ENCODE peak calls at places on chromosomes 3 and 15, in five cellular contexts. O is hippocampal formation; X is NCI-H1436; H is CD8-positive, alpha-beta memory T cell; Z is KBM-7. D is an unnamed sample.

GRCh38 chr15:68479406-68479805 is 47.4 kb upstream of the ITGA11 start:
- DNase-seq in O (no peak), X (no peak), H (no peak), Z (no peak), D (no peak)

GRCh38 chr3:130395331-130395730 is 49.9 kb downstream of the COL6A5 start:
- DNase-seq in O (no peak), X (no peak), H (no peak), Z (no peak), D (no peak)

GRCh38 chr15:52100807-52101206 is 11.8 kb downstream of the BCL2L10 start:
- DNase-seq in O (no peak), X (no peak), H (no peak), Z (no peak), D (no peak)

GRCh38 chr3:46950661-46951241 is 25.8 kb downstream of the CCDC12 start:
- DNase-seq in O (no peak), X (no peak), H (no peak), Z (no peak), D (no peak)

GRCh38 chr3:101950510-101950909 is 101.2 kb downstream of the NFKBIZ start:
- DNase-seq in O (no peak), X (no peak), H (no peak), Z (no peak), D (no peak)

GRCh38 chr15:48855501-48856440 is 22.2 kb upstream of the EID1 start:
- DNase-seq in O (peak; percentile 17), X (no peak), H (no peak), Z (peak; percentile 47), D (no peak)

GRCh38 chr3:34731879-34732278 is 907.4 kb upstream of the ARPP21 start:
- DNase-seq in O (no peak), X (no peak), H (no peak), Z (no peak), D (no peak)

GRCh38 chr3:165827233-165827632 is 10.0 kb downstream of the BCHE start:
- DNase-seq in O (no peak), X (no peak), H (no peak), Z (no peak), D (no peak)

GRCh38 chr3:120506828-120507774 is 56.3 kb upstream of the FSTL1 start:
- DNase-seq in O (peak; percentile 10), X (peak; percentile 15), H (no peak), Z (peak; percentile 82), D (no peak)

GRCh38 chr3:193011956-193012355 is 94.3 kb upstream of the MB21D2 start:
- DNase-seq in O (no peak), X (no peak), H (no peak), Z (no peak), D (no peak)

GRCh38 chr15:28079313-28079969 is 19.7 kb downstream of the OCA2 start:
- DNase-seq in O (no peak), X (no peak), H (no peak), Z (no peak), D (no peak)

GRCh38 chr3:39499651-39500273 is 32.3 kb downstream of the MOBP start:
- DNase-seq in O (no peak), X (no peak), H (no peak), Z (no peak), D (no peak)

GRCh38 chr3:16114930-16115329 is 59.5 kb upstream of the GALNT15 start:
- DNase-seq in O (no peak), X (no peak), H (no peak), Z (no peak), D (no peak)

GRCh38 chr3:40397912-40398311 is 10.9 kb downstream of the ENTPD3 start:
- DNase-seq in O (no peak), X (no peak), H (no peak), Z (no peak), D (no peak)

GRCh38 chr15:85016275-85016674 is 34.6 kb downstream of the PDE8A start:
- DNase-seq in O (no peak), X (no peak), H (no peak), Z (no peak), D (no peak)

GRCh38 chr3:23594066-23594465 is 211.7 kb upstream of the UBE2E1 start:
- DNase-seq in O (no peak), X (no peak), H (no peak), Z (no peak), D (no peak)

GRCh38 chr3:126476166-126476975 is 680 bp upstream of the ZXDC start:
- DNase-seq in O (peak; percentile 64), X (peak; percentile 77), H (no peak), Z (peak; percentile 68), D (no peak)

D was measured in effector CD4-positive, alpha-beta T cell.